ENCODE peak calls at places on chromosomes 7 and 10, in eight cellular contexts. One of them, this sample, is unnamed.

GRCh38 chr7:11706666-11707605 is 125.1 kb downstream of the THSD7A start:
- DNase-seq in stimulated activated CD4-positive, alpha-beta T cell treated with anti-CD3 and anti-CD28 coated beads, TNF-alpha, amount 100 ng/mL, for 1 hour: no peak
- DNase-seq in cortex of kidney: no peak
- DNase-seq in heart right ventricle: no peak
- DNase-seq in fibroblast of the conjunctiva: no peak
- DNase-seq in ecto neural progenitor cell: no peak
- DNase-seq in GM13976: no peak
- DNase-seq in osteoblast: no peak
- DNase-seq in this sample: no peak

GRCh38 chr10:133253313-133253955 is 15.8 kb downstream of the VENTX start:
- DNase-seq in stimulated activated CD4-positive, alpha-beta T cell treated with anti-CD3 and anti-CD28 coated beads, TNF-alpha, amount 100 ng/mL, for 1 hour: no peak
- DNase-seq in cortex of kidney: no peak
- DNase-seq in heart right ventricle: no peak
- DNase-seq in fibroblast of the conjunctiva: no peak
- DNase-seq in ecto neural progenitor cell: no peak
- DNase-seq in GM13976: no peak
- DNase-seq in osteoblast: no peak
- DNase-seq in this sample: no peak

GRCh38 chr10:73296946-73297345 is 44.5 kb upstream of the MRPS16 start:
- DNase-seq in stimulated activated CD4-positive, alpha-beta T cell treated with anti-CD3 and anti-CD28 coated beads, TNF-alpha, amount 100 ng/mL, for 1 hour: no peak
- DNase-seq in cortex of kidney: no peak
- DNase-seq in heart right ventricle: no peak
- DNase-seq in fibroblast of the conjunctiva: no peak
- DNase-seq in ecto neural progenitor cell: no peak
- DNase-seq in GM13976: no peak
- DNase-seq in osteoblast: no peak
- DNase-seq in this sample: no peak

GRCh38 chr7:81013036-81013435 is 94.2 kb upstream of the SEMA3C start:
- DNase-seq in stimulated activated CD4-positive, alpha-beta T cell treated with anti-CD3 and anti-CD28 coated beads, TNF-alpha, amount 100 ng/mL, for 1 hour: no peak
- DNase-seq in cortex of kidney: no peak
- DNase-seq in heart right ventricle: no peak
- DNase-seq in fibroblast of the conjunctiva: peak; percentile 72
- DNase-seq in ecto neural progenitor cell: no peak
- DNase-seq in GM13976: no peak
- DNase-seq in osteoblast: no peak
- DNase-seq in this sample: no peak

GRCh38 chr10:83892737-83893136 is 246.6 kb upstream of the GHITM start:
- DNase-seq in stimulated activated CD4-positive, alpha-beta T cell treated with anti-CD3 and anti-CD28 coated beads, TNF-alpha, amount 100 ng/mL, for 1 hour: no peak
- DNase-seq in cortex of kidney: no peak
- DNase-seq in heart right ventricle: no peak
- DNase-seq in fibroblast of the conjunctiva: no peak
- DNase-seq in ecto neural progenitor cell: no peak
- DNase-seq in GM13976: no peak
- DNase-seq in osteoblast: no peak
- DNase-seq in this sample: no peak

GRCh38 chr10:132425029-132425758 is 28.2 kb downstream of the PWWP2B start:
- DNase-seq in stimulated activated CD4-positive, alpha-beta T cell treated with anti-CD3 and anti-CD28 coated beads, TNF-alpha, amount 100 ng/mL, for 1 hour: no peak
- DNase-seq in cortex of kidney: no peak
- DNase-seq in heart right ventricle: peak; percentile 4
- DNase-seq in fibroblast of the conjunctiva: no peak
- DNase-seq in ecto neural progenitor cell: no peak
- DNase-seq in GM13976: no peak
- DNase-seq in osteoblast: no peak
- DNase-seq in this sample: no peak

GRCh38 chr7:112550468-112551060 is 69.8 kb downstream of the LSMEM1 start:
- DNase-seq in stimulated activated CD4-positive, alpha-beta T cell treated with anti-CD3 and anti-CD28 coated beads, TNF-alpha, amount 100 ng/mL, for 1 hour: no peak
- DNase-seq in cortex of kidney: no peak
- DNase-seq in heart right ventricle: no peak
- DNase-seq in fibroblast of the conjunctiva: peak; percentile 64
- DNase-seq in ecto neural progenitor cell: no peak
- DNase-seq in GM13976: peak; percentile 66
- DNase-seq in osteoblast: peak; percentile 79
- DNase-seq in this sample: peak; percentile 23

GRCh38 chr10:126876456-126876855 is 28.8 kb upstream of the DOCK1 start:
- DNase-seq in stimulated activated CD4-positive, alpha-beta T cell treated with anti-CD3 and anti-CD28 coated beads, TNF-alpha, amount 100 ng/mL, for 1 hour: no peak
- DNase-seq in cortex of kidney: no peak
- DNase-seq in heart right ventricle: no peak
- DNase-seq in fibroblast of the conjunctiva: no peak
- DNase-seq in ecto neural progenitor cell: no peak
- DNase-seq in GM13976: no peak
- DNase-seq in osteoblast: no peak
- DNase-seq in this sample: no peak

GRCh38 chr7:155531686-155532085 is 14.7 kb downstream of the CNPY1 start:
- DNase-seq in stimulated activated CD4-positive, alpha-beta T cell treated with anti-CD3 and anti-CD28 coated beads, TNF-alpha, amount 100 ng/mL, for 1 hour: no peak
- DNase-seq in cortex of kidney: no peak
- DNase-seq in heart right ventricle: no peak
- DNase-seq in fibroblast of the conjunctiva: no peak
- DNase-seq in ecto neural progenitor cell: peak; percentile 72
- DNase-seq in GM13976: no peak
- DNase-seq in osteoblast: no peak
- DNase-seq in this sample: no peak

GRCh38 chr10:46787321-46787615 is 124.0 kb upstream of the PTPN20 start:
- DNase-seq in stimulated activated CD4-positive, alpha-beta T cell treated with anti-CD3 and anti-CD28 coated beads, TNF-alpha, amount 100 ng/mL, for 1 hour: no peak
- DNase-seq in cortex of kidney: no peak
- DNase-seq in heart right ventricle: no peak
- DNase-seq in fibroblast of the conjunctiva: peak; percentile 42
- DNase-seq in ecto neural progenitor cell: no peak
- DNase-seq in GM13976: peak; percentile 18
- DNase-seq in osteoblast: peak; percentile 46
- DNase-seq in this sample: no peak

GRCh38 chr7:1210321-1210978 is 22.2 kb upstream of the UNCX start:
- DNase-seq in stimulated activated CD4-positive, alpha-beta T cell treated with anti-CD3 and anti-CD28 coated beads, TNF-alpha, amount 100 ng/mL, for 1 hour: no peak
- DNase-seq in cortex of kidney: no peak
- DNase-seq in heart right ventricle: peak; percentile 45
- DNase-seq in fibroblast of the conjunctiva: no peak
- DNase-seq in ecto neural progenitor cell: no peak
- DNase-seq in GM13976: peak; percentile 29
- DNase-seq in osteoblast: peak; percentile 73
- DNase-seq in this sample: no peak

GRCh38 chr10:31749293-31749692 is 179.3 kb downstream of the ARHGAP12 start:
- DNase-seq in stimulated activated CD4-positive, alpha-beta T cell treated with anti-CD3 and anti-CD28 coated beads, TNF-alpha, amount 100 ng/mL, for 1 hour: no peak
- DNase-seq in cortex of kidney: no peak
- DNase-seq in heart right ventricle: no peak
- DNase-seq in fibroblast of the conjunctiva: no peak
- DNase-seq in ecto neural progenitor cell: no peak
- DNase-seq in GM13976: no peak
- DNase-seq in osteoblast: peak; percentile 69
- DNase-seq in this sample: no peak

GRCh38 chr7:92715963-92716362 is 120.4 kb downstream of the CDK6 start:
- DNase-seq in stimulated activated CD4-positive, alpha-beta T cell treated with anti-CD3 and anti-CD28 coated beads, TNF-alpha, amount 100 ng/mL, for 1 hour: no peak
- DNase-seq in cortex of kidney: no peak
- DNase-seq in heart right ventricle: no peak
- DNase-seq in fibroblast of the conjunctiva: no peak
- DNase-seq in ecto neural progenitor cell: no peak
- DNase-seq in GM13976: no peak
- DNase-seq in osteoblast: no peak
- DNase-seq in this sample: no peak

GRCh38 chr10:33240931-33241330 is 93.5 kb downstream of the NRP1 start:
- DNase-seq in stimulated activated CD4-positive, alpha-beta T cell treated with anti-CD3 and anti-CD28 coated beads, TNF-alpha, amount 100 ng/mL, for 1 hour: no peak
- DNase-seq in cortex of kidney: no peak
- DNase-seq in heart right ventricle: no peak
- DNase-seq in fibroblast of the conjunctiva: no peak
- DNase-seq in ecto neural progenitor cell: no peak
- DNase-seq in GM13976: no peak
- DNase-seq in osteoblast: no peak
- DNase-seq in this sample: no peak

GRCh38 chr10:30186371-30186875 is 127.0 kb upstream of the JCAD start:
- DNase-seq in stimulated activated CD4-positive, alpha-beta T cell treated with anti-CD3 and anti-CD28 coated beads, TNF-alpha, amount 100 ng/mL, for 1 hour: no peak
- DNase-seq in cortex of kidney: no peak
- DNase-seq in heart right ventricle: no peak
- DNase-seq in fibroblast of the conjunctiva: no peak
- DNase-seq in ecto neural progenitor cell: no peak
- DNase-seq in GM13976: no peak
- DNase-seq in osteoblast: peak; percentile 82
- DNase-seq in this sample: no peak

GRCh38 chr10:8346861-8347260 is 292.4 kb downstream of the GATA3 start:
- DNase-seq in stimulated activated CD4-positive, alpha-beta T cell treated with anti-CD3 and anti-CD28 coated beads, TNF-alpha, amount 100 ng/mL, for 1 hour: no peak
- DNase-seq in cortex of kidney: no peak
- DNase-seq in heart right ventricle: no peak
- DNase-seq in fibroblast of the conjunctiva: no peak
- DNase-seq in ecto neural progenitor cell: no peak
- DNase-seq in GM13976: no peak
- DNase-seq in osteoblast: no peak
- DNase-seq in this sample: no peak

GRCh38 chr10:113113241-113113640 is 163.2 kb downstream of the TCF7L2 start:
- DNase-seq in stimulated activated CD4-positive, alpha-beta T cell treated with anti-CD3 and anti-CD28 coated beads, TNF-alpha, amount 100 ng/mL, for 1 hour: no peak
- DNase-seq in cortex of kidney: no peak
- DNase-seq in heart right ventricle: no peak
- DNase-seq in fibroblast of the conjunctiva: no peak
- DNase-seq in ecto neural progenitor cell: no peak
- DNase-seq in GM13976: no peak
- DNase-seq in osteoblast: no peak
- DNase-seq in this sample: no peak

GRCh38 chr7:98509836-98510235 is 107.2 kb upstream of the NPTX2 start:
- DNase-seq in stimulated activated CD4-positive, alpha-beta T cell treated with anti-CD3 and anti-CD28 coated beads, TNF-alpha, amount 100 ng/mL, for 1 hour: no peak
- DNase-seq in cortex of kidney: no peak
- DNase-seq in heart right ventricle: no peak
- DNase-seq in fibroblast of the conjunctiva: no peak
- DNase-seq in ecto neural progenitor cell: no peak
- DNase-seq in GM13976: no peak
- DNase-seq in osteoblast: no peak
- DNase-seq in this sample: no peak

GRCh38 chr10:102511562-102512274 is 7.9 kb downstream of the SUFU start:
- DNase-seq in stimulated activated CD4-positive, alpha-beta T cell treated with anti-CD3 and anti-CD28 coated beads, TNF-alpha, amount 100 ng/mL, for 1 hour: no peak
- DNase-seq in cortex of kidney: no peak
- DNase-seq in heart right ventricle: no peak
- DNase-seq in fibroblast of the conjunctiva: no peak
- DNase-seq in ecto neural progenitor cell: no peak
- DNase-seq in GM13976: peak; percentile 69
- DNase-seq in osteoblast: no peak
- DNase-seq in this sample: peak; percentile 48

GRCh38 chr10:85789125-85789524 is 577.5 kb downstream of the GRID1 start:
- DNase-seq in stimulated activated CD4-positive, alpha-beta T cell treated with anti-CD3 and anti-CD28 coated beads, TNF-alpha, amount 100 ng/mL, for 1 hour: no peak
- DNase-seq in cortex of kidney: no peak
- DNase-seq in heart right ventricle: no peak
- DNase-seq in fibroblast of the conjunctiva: no peak
- DNase-seq in ecto neural progenitor cell: peak; percentile 33
- DNase-seq in GM13976: no peak
- DNase-seq in osteoblast: no peak
- DNase-seq in this sample: no peak

GRCh38 chr7:156752371-156753297 is 112.1 kb downstream of the RNF32 start:
- DNase-seq in stimulated activated CD4-positive, alpha-beta T cell treated with anti-CD3 and anti-CD28 coated beads, TNF-alpha, amount 100 ng/mL, for 1 hour: no peak
- DNase-seq in cortex of kidney: no peak
- DNase-seq in heart right ventricle: no peak
- DNase-seq in fibroblast of the conjunctiva: no peak
- DNase-seq in ecto neural progenitor cell: no peak
- DNase-seq in GM13976: no peak
- DNase-seq in osteoblast: no peak
- DNase-seq in this sample: no peak

This sample was measured in GM12878.